ENCODE peak calls at places on chromosome 1, in six cellular contexts. F is testis, I is IMR-90, H is hepatocyte, O is fibroblast of lung, N is left lung. L is an unnamed sample.
A peak's percentile ranks its signal among the peaks of the same experiment; 100 is the strongest.

GRCh38 chr1:151661728-151662127 is 49.9 kb downstream of the SNX27 start:
- DNase-seq in F (no peak), I (no peak), H (no peak), O (no peak), N (no peak), L (no peak)

GRCh38 chr1:93443456-93443855 is 4.5 kb upstream of the FNBP1L start:
- DNase-seq in F (no peak), I (no peak), H (no peak), O (no peak), N (no peak), L (no peak)

GRCh38 chr1:98081951-98082350 is 161.1 kb upstream of the DPYD start:
- DNase-seq in F (no peak), I (no peak), H (no peak), O (no peak), N (no peak), L (no peak)

GRCh38 chr1:224065455-224065854 is 48.5 kb upstream of the FBXO28 start:
- DNase-seq in F (no peak), I (peak; percentile 79), H (no peak), O (peak; percentile 59), N (no peak), L (no peak)

GRCh38 chr1:38476111-38476783 is 383.3 kb downstream of the RRAGC start:
- DNase-seq in F (peak; percentile 35), I (no peak), H (no peak), O (peak; percentile 15), N (peak; percentile 53), L (no peak)

GRCh38 chr1:240672132-240672811 is 60.3 kb upstream of the GREM2 start:
- DNase-seq in F (no peak), I (peak; percentile 51), H (no peak), O (no peak), N (no peak), L (no peak)

GRCh38 chr1:50423670-50424000 is 392 bp upstream of the DMRTA2 start:
- DNase-seq in F (no peak), I (no peak), H (no peak), O (no peak), N (no peak), L (no peak)

GRCh38 chr1:234478152-234478480 is 863 bp downstream of the TARBP1 start:
- DNase-seq in F (peak; percentile 58), I (peak; percentile 28), H (peak; percentile 81), O (peak; percentile 47), N (peak; percentile 73), L (no peak)

GRCh38 chr1:8880068-8880676 is 1.7 kb upstream of the ENO1 start:
- DNase-seq in F (peak; percentile 74), I (peak; percentile 97), H (peak; percentile 67), O (peak; percentile 97), N (peak; percentile 54), L (no peak)

GRCh38 chr1:115456441-115456961 is 118.5 kb upstream of the NGF start:
- DNase-seq in F (no peak), I (peak; percentile 67), H (no peak), O (peak; percentile 48), N (no peak), L (no peak)

GRCh38 chr1:78229344-78229743 is 183.6 kb downstream of the GIPC2 start:
- DNase-seq in F (no peak), I (peak; percentile 92), H (no peak), O (peak; percentile 66), N (no peak), L (no peak)

GRCh38 chr1:53123462-53124129 is 18.8 kb downstream of the SLC1A7 start:
- DNase-seq in F (peak; percentile 77), I (peak; percentile 66), H (no peak), O (peak; percentile 81), N (peak; percentile 64), L (no peak)

GRCh38 chr1:209023790-209024189 is 559.7 kb upstream of the CAMK1G start:
- DNase-seq in F (no peak), I (no peak), H (no peak), O (no peak), N (no peak), L (no peak)
- TF ChIP-seq CTCF in F (no peak), I (no peak), H (no peak), O (no peak), N (no peak), L (no peak)

GRCh38 chr1:173408886-173409285 is 68.2 kb upstream of the PRDX6 start:
- DNase-seq in F (no peak), I (no peak), H (no peak), O (peak; percentile 34), N (no peak), L (no peak)
- TF ChIP-seq CTCF in F (no peak), I (no peak), H (no peak), O (no peak), N (no peak), L (peak; percentile 48)

DNA sequence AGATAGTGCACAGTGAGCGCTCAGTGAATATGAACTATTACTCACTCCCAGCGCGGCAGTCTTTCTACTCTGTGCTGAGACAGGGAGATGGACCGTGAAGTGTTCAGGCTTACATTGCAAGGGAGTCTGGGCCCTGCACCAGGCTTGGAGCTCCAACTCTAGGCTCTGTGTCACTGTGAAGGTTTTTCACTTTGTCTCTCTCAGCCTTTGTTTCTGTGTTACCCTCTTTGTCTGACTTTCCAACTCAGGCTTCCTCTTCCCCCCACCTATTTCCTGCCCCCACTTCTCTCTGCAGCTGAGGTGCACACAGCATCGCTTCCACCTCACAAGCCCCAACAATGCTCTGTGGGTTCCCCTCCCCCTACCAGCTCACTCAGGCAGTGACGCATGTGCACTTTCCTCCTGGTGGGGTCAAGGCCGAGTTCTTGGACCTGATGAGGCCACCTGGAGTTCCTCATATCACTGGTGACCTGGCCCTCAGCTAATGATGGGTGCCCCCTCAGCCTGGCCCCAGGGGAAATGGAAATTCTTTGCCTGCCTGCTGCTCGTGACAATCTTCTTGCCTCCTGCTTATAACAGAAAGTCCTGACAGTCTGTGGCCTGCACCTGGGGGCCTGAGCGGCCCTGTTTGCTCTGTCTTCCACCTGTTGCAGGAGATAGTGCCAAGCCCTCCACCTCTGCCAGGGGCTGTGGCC is 1.1 kb upstream of the LCK start:
- DNase-seq in F (no peak), I (peak; percentile 46), H (peak; percentile 45), O (peak; percentile 35), N (peak; percentile 58), L (no peak)
- TF ChIP-seq CTCF in F (no peak), I (no peak), H (no peak), O (no peak), N (no peak), L (no peak)

GRCh38 chr1:14435368-14436023 is 163.0 kb upstream of the KAZN start:
- DNase-seq in F (peak; percentile 30), I (no peak), H (peak; percentile 27), O (no peak), N (no peak), L (no peak)
- TF ChIP-seq CTCF in F (peak; percentile 19), I (no peak), H (peak; percentile 27), O (peak; percentile 1), N (no peak), L (no peak)

DNA sequence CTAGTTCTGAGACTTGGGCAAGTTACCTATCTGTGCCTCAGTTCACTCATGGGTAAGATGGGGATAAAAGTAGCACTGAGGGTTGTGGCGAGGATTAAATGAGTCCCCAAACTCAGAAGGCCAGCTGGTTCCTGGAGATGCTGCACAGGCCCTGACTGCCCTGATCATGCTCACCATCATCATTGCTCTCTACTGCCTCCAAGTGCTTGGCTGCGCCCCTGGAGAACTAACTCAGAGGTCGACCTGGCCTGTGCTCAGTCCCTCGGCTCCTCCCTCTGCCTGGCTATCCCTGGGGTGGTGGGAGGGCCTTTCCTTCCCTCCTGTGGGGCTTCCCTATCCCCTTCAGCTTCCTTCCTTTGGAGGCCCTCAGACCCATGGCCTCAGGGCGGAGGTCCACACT is 5.6 kb downstream of the SLC5A9 start:
- DNase-seq in F (peak; percentile 49), I (no peak), H (peak; percentile 23), O (no peak), N (no peak), L (no peak)
- TF ChIP-seq CTCF in F (no peak), I (no peak), H (no peak), O (peak; percentile 6), N (no peak), L (peak; percentile 32)

GRCh38 chr1:66852870-66853269 is 51.8 kb upstream of the INSL5 start:
- DNase-seq in F (no peak), I (no peak), H (no peak), O (no peak), N (no peak), L (no peak)

GRCh38 chr1:66848193-66848592 is 47.1 kb upstream of the INSL5 start:
- DNase-seq in F (no peak), I (no peak), H (no peak), O (no peak), N (no peak), L (no peak)

GRCh38 chr1:66850989-66851388 is 49.9 kb upstream of the INSL5 start:
- DNase-seq in F (no peak), I (no peak), H (no peak), O (no peak), N (no peak), L (no peak)

DNA sequence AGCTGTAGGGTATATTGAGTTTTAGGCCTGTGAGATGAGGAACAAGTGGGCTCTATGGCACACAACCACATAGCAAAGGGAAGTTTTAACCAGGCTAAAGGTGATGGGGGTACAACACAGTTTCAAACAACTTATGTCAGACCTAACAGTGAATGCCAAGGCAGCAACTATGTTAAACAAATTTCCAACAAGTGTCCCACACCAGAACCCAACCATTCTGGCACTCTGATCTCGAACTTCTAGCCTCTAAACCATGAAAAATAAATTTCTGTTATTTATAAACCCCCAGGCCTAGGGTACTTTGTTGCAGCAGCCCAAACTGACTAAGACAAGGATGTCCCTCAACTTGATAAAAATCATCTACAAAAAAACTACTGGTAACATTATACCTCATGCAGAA is 52.3 kb upstream of the INSL5 start:
- DNase-seq in F (no peak), I (no peak), H (no peak), O (no peak), N (no peak), L (no peak)
- TF ChIP-seq CTCF in F (no peak), I (no peak), H (no peak), O (no peak), N (no peak), L (no peak)

DNA sequence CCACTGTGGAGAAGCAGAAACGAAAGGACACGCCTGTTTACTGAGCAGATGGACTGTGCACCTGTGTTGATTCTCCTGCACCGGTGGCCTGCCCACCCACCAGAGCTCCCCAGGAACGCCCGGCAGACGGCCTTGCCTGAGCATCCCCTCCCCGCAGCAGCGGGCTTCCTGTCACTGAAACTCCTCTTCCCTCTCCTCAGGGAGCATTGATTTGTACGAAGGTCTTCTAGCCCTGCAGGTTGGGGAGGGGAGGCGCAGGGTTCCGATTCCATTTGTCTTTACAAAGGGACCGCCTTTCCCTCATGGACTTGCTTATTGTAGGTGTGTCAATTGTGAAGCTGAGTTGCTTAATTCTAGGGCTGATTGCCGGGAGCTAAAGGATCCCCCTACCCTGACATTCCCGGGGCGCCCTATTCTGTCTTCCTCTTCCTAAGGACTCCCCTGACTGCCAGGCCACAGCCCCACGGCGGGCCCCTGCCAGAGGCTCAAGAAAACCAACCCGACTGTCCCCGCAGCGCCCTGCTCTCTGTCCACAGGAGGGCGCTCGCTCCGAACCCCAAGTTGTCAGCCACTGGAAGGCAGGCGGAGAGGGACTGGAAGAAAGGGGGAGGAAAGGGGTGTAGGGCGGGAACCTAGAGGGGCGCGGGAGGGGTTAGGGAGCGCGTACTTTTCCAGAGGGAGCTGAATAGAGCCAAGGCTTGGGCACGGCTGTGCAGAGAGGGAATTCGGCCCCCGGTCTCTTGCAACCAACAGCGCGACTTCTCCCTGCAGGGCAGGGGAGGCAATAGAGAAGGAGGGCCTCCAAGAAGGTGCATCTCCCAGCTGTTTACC is 2.8 kb downstream of the S100A6 start:
- DNase-seq in F (peak; percentile 85), I (peak; percentile 84), H (peak; percentile 94), O (peak; percentile 79), N (peak; percentile 90), L (no peak)
- TF ChIP-seq CTCF in F (peak; percentile 83), I (peak; percentile 94), H (peak; percentile 95), O (peak; percentile 85), N (peak; percentile 87), L (peak; percentile 84)